ENCODE peak calls at places on chromosomes 16 and 17, in six cellular contexts. J is activated CD8-positive, alpha-beta memory T cell treated with anti-CD3 and anti-CD28 coated beads for 1 hour; P is NAMALWA; T is stimulated activated CD4-positive, alpha-beta T cell treated with anti-CD3 and anti-CD28 coated beads, Interleukin-12 subunit alpha, Interleukin-12 subunit beta, amount 100 ng/mL, for 4 hours; F is NCI-H460; Y is Caki2. M is an unnamed sample.

GRCh38 chr16:57945740-57946138 is 25.2 kb downstream of the CNGB1 start:
- DNase-seq in J (no peak), P (peak; percentile 21), T (no peak), F (no peak), Y (no peak), M (no peak)

GRCh38 chr17:40625311-40625710 is 22.3 kb downstream of the SMARCE1 start:
- DNase-seq in J (no peak), P (peak; percentile 17), T (no peak), F (no peak), Y (no peak), M (no peak)

GRCh38 chr16:49491736-49492089 is 118.1 kb downstream of the C16orf78 start:
- DNase-seq in J (no peak), P (no peak), T (no peak), F (no peak), Y (no peak), M (peak; percentile 75)

GRCh38 chr17:45425125-45425983 is 7.3 kb downstream of the ARHGAP27 start:
- DNase-seq in J (no peak), P (no peak), T (no peak), F (peak; percentile 78), Y (peak; percentile 99), M (peak; percentile 87)

GRCh38 chr16:77374384-77374783 is 60.5 kb downstream of the ADAMTS18 start:
- DNase-seq in J (no peak), P (no peak), T (no peak), F (no peak), Y (no peak), M (no peak)

GRCh38 chr16:6018848-6019489 is 921.4 kb upstream of the EEF2KMT start:
- DNase-seq in J (no peak), P (no peak), T (no peak), F (no peak), Y (no peak), M (peak; percentile 72)

GRCh38 chr16:52436646-52437645 is 110.0 kb downstream of the TOX3 start:
- DNase-seq in J (no peak), P (no peak), T (no peak), F (no peak), Y (no peak), M (no peak)

GRCh38 chr17:8062435-8062806 is 23.6 kb downstream of the ALOX15B start:
- DNase-seq in J (no peak), P (no peak), T (no peak), F (no peak), Y (no peak), M (no peak)

GRCh38 chr16:337437-337836 is 15.1 kb downstream of the AXIN1 start:
- DNase-seq in J (no peak), P (no peak), T (no peak), F (no peak), Y (no peak), M (no peak)

GRCh38 chr17:66918896-66919295 is 45.6 kb upstream of the CACNG4 start:
- DNase-seq in J (no peak), P (no peak), T (no peak), F (no peak), Y (no peak), M (no peak)

GRCh38 chr16:46715769-46716305 is 26.4 kb downstream of the ORC6 start:
- DNase-seq in J (no peak), P (no peak), T (no peak), F (no peak), Y (no peak), M (no peak)

GRCh38 chr17:67942810-67943209 is 53.5 kb downstream of the C17orf58 start:
- DNase-seq in J (no peak), P (peak; percentile 41), T (no peak), F (no peak), Y (no peak), M (no peak)

GRCh38 chr17:2363318-2363717 is 26.0 kb downstream of the SGSM2 start:
- DNase-seq in J (no peak), P (no peak), T (no peak), F (no peak), Y (no peak), M (no peak)

GRCh38 chr17:47708864-47709541 is 15.0 kb downstream of the TBKBP1 start:
- DNase-seq in J (no peak), P (no peak), T (no peak), F (no peak), Y (no peak), M (no peak)

GRCh38 chr16:2404099-2404498 is 25.1 kb upstream of the CCNF start:
- DNase-seq in J (no peak), P (no peak), T (no peak), F (no peak), Y (no peak), M (no peak)

GRCh38 chr17:77458202-77459017 is 317.6 kb downstream of the SEC14L1 start:
- DNase-seq in J (no peak), P (no peak), T (peak; percentile 41), F (no peak), Y (no peak), M (no peak)

GRCh38 chr16:67833418-67834241 is 8.5 kb upstream of the THAP11 start:
- DNase-seq in J (peak; percentile 87), P (peak; percentile 96), T (peak; percentile 88), F (peak; percentile 92), Y (peak; percentile 80), M (peak; percentile 97)

GRCh38 chr17:11996722-11997146 is 541 bp downstream of the ZNF18 start:
- DNase-seq in J (no peak), P (peak; percentile 68), T (no peak), F (peak; percentile 29), Y (no peak), M (no peak)

GRCh38 chr17:1829189-1829578 is 518 bp downstream of the SMYD4 start:
- DNase-seq in J (no peak), P (peak; percentile 5), T (no peak), F (no peak), Y (no peak), M (no peak)

GRCh38 chr17:78818932-78819331 is 21.7 kb downstream of the USP36 start:
- DNase-seq in J (no peak), P (no peak), T (no peak), F (no peak), Y (no peak), M (no peak)

GRCh38 chr16:2902337-2903130 is 9.2 kb upstream of the FLYWCH1 start:
- DNase-seq in J (no peak), P (no peak), T (no peak), F (no peak), Y (no peak), M (peak; percentile 33)

GRCh38 chr17:71428897-71429296 is 691.9 kb upstream of the SOX9 start:
- DNase-seq in J (no peak), P (no peak), T (no peak), F (no peak), Y (no peak), M (no peak)

GRCh38 chr17:8137645-8138342 is 13.9 kb upstream of the HES7 start:
- DNase-seq in J (no peak), P (no peak), T (no peak), F (no peak), Y (no peak), M (no peak)

M was measured in ecto neural progenitor cell.